ENCODE peak calls at places on chromosomes 3 and 15, in seven cellular contexts. M is astrocyte of the cerebellum, L is uterus, A is IMR-90, Z is choroid plexus epithelial cell, G is psoas muscle, J is heart left ventricle. B is an unnamed sample.

GRCh38 chr3:90091557-90091956 is 984.1 kb downstream of the EPHA3 start:
- DNase-seq in L (no peak), M (peak), J (no peak), Z (peak), A (peak), G (no peak), B (no peak)

GRCh38 chr3:43094381-43094780 is 11.5 kb downstream of the POMGNT2 start:
- DNase-seq in Z (no peak), L (no peak), G (no peak), J (no peak), A (no peak), M (no peak), B (no peak)

GRCh38 chr15:70339551-70340517 is 242.1 kb upstream of the TLE3 start:
- DNase-seq in M (no peak), L (no peak), J (no peak), A (peak), G (no peak), Z (peak), B (peak)

GRCh38 chr3:16486951-16487480 is 26.5 kb downstream of the RFTN1 start:
- DNase-seq in L (no peak), J (no peak), M (no peak), Z (no peak), G (no peak), A (no peak), B (no peak)

GRCh38 chr3:69204315-69204957 is 82.0 kb upstream of the LMOD3 start:
- DNase-seq in J (no peak), M (no peak), G (no peak), Z (peak), A (peak), L (no peak), B (no peak)

GRCh38 chr3:128133273-128133883 is 9.8 kb upstream of the RUVBL1 start:
- DNase-seq in G (no peak), J (no peak), M (no peak), L (no peak), Z (peak), A (peak), B (no peak)

GRCh38 chr3:31947671-31948091 is 33.4 kb downstream of the OSBPL10 start:
- DNase-seq in L (no peak), M (no peak), J (no peak), A (no peak), G (no peak), Z (no peak), B (no peak)

GRCh38 chr3:123341871-123342630 is 106.8 kb downstream of the ADCY5 start:
- DNase-seq in G (peak), L (no peak), A (no peak), Z (no peak), J (peak), M (no peak), B (no peak)

GRCh38 chr15:88204584-88204983 is 52.0 kb downstream of the NTRK3 start:
- DNase-seq in L (no peak), M (no peak), Z (no peak), G (no peak), A (no peak), J (no peak), B (no peak)

GRCh38 chr3:196192036-196193001 is 18.9 kb downstream of the ZDHHC19 start:
- DNase-seq in A (no peak), J (peak), G (peak), M (no peak), L (no peak), Z (no peak), B (no peak)

DNA sequence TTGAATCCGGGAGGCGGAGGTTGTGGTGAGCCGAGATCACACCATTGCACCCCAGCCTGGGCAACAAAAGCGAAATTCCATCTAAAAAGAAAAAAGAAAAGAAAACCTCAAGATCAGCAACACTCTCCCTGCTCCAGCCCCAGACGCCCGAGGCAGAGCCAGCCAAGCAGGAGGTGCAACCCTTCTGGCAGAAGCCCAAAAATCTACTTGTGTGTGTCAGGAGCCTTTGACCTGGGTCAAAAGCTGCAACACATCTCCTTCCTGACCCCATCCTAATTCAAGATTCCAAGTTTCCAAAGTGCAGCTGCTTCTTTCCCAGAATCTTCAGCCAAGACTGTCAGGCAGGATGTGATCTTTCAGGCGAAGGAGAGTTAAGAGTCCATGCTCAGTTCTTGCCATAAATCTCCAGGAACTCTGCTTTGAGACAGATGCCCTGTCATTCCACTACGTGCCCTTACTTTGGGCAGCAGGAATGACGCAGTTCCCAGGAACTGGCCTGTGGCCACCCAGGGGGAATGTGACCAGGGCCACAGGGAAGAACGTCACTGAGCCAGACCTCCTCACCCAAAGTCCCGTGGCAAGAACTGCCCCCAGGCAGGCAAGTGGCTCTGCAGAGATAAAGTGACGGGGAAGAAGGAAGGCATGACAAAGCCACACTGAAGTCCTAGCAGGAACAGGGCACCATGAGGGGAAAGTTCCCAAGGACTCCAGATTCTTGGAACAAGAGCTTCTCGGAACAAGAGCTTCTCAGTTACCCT is 39.4 kb downstream of the SH3BP5 start:
- DNase-seq in L (peak), M (no peak), J (no peak), Z (peak), A (peak), G (peak), B (no peak)
- H3K4me3 ChIP-seq in L (no peak), M (no peak), J (no peak), Z (no peak), A (no peak), G (no peak), B (no peak)

GRCh38 chr3:11370961-11371360 is 98.8 kb downstream of the ATG7 start:
- DNase-seq in Z (no peak), L (no peak), J (no peak), G (no peak), M (no peak), A (no peak), B (no peak)

GRCh38 chr3:11364181-11364580 is 92.0 kb downstream of the ATG7 start:
- DNase-seq in M (no peak), L (no peak), G (no peak), J (no peak), A (peak), Z (peak), B (no peak)

GRCh38 chr3:11370134-11370533 is 97.9 kb downstream of the ATG7 start:
- DNase-seq in A (no peak), J (no peak), Z (peak), L (no peak), M (no peak), G (no peak), B (no peak)

GRCh38 chr3:11363732-11364131 is 91.5 kb downstream of the ATG7 start:
- DNase-seq in M (no peak), J (no peak), L (no peak), Z (no peak), A (no peak), G (no peak), B (no peak)

GRCh38 chr3:11367116-11367781 is 95.1 kb downstream of the ATG7 start:
- DNase-seq in G (peak), A (peak), Z (peak), L (peak), M (no peak), J (no peak), B (peak)
- H3K4me3 ChIP-seq in G (no peak), A (no peak), Z (no peak), L (no peak), M (no peak), J (no peak), B (no peak)

DNA sequence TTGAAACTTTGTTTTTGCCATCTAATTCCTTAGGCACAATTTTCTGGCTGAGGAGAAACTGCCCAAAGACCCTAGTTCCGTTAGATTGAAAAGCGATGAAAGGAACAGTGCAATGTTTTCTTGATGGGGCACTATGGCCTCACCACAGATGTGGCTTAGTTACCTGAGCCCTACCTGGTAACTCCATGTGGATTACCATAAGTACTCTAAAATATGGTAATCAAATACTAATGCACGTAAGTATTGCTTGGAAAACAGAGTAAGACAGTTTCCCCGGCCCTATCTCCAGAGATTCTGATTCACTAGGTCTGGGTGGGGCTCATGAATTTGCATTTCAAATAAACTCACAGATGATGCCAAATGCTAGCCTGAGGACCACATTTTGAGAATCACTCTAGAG is 806.4 kb downstream of the FHIT start:
- DNase-seq in J (no peak), G (no peak), L (no peak), M (no peak), Z (no peak), A (no peak), B (no peak)
- H3K4me3 ChIP-seq in J (no peak), G (no peak), L (no peak), M (no peak), Z (no peak), A (no peak), B (no peak)

GRCh38 chr15:98874359-98874758 is 133.2 kb downstream of the PGPEP1L start:
- DNase-seq in M (no peak), L (no peak), Z (no peak), G (no peak), A (no peak), J (no peak), B (no peak)

GRCh38 chr15:98875309-98875708 is 132.3 kb downstream of the PGPEP1L start:
- DNase-seq in G (no peak), Z (peak), J (no peak), M (no peak), L (no peak), A (peak), B (no peak)

GRCh38 chr15:98872777-98873176 is 134.8 kb downstream of the PGPEP1L start:
- DNase-seq in L (no peak), J (no peak), A (no peak), G (no peak), M (no peak), Z (peak), B (no peak)

GRCh38 chr15:98874773-98875172 is 132.8 kb downstream of the PGPEP1L start:
- DNase-seq in M (no peak), G (no peak), Z (peak), L (no peak), A (no peak), J (no peak), B (no peak)

GRCh38 chr15:98873441-98874218 is 134.0 kb downstream of the PGPEP1L start:
- DNase-seq in L (no peak), G (no peak), Z (peak), A (peak), M (no peak), J (no peak), B (no peak)
- H3K4me3 ChIP-seq in L (no peak), G (no peak), Z (peak), A (peak), M (peak), J (no peak), B (no peak)

GRCh38 chr15:48331796-48332641 is 790 bp downstream of the DUT start:
- DNase-seq in L (peak), G (peak), J (peak), A (peak), M (peak), Z (peak), B (peak)
- H3K4me3 ChIP-seq in L (peak), G (peak), J (peak), A (peak), M (peak), Z (peak), B (peak)

GRCh38 chr3:21447471-21448205 is 303.4 kb downstream of the ZNF385D start:
- DNase-seq in A (peak), Z (peak), L (no peak), J (no peak), G (no peak), M (peak), B (no peak)
- H3K4me3 ChIP-seq in A (no peak), Z (no peak), L (no peak), J (peak), G (no peak), M (no peak), B (no peak)

GRCh38 chr3:80307844-80308243 is 540.0 kb upstream of the ROBO1 start:
- DNase-seq in G (no peak), L (no peak), A (no peak), J (no peak), Z (no peak), M (no peak), B (no peak)
- H3K4me3 ChIP-seq in G (no peak), L (no peak), A (no peak), J (no peak), Z (no peak), M (no peak), B (no peak)